ENCODE peak calls at places on chromosomes 11 and 22, in eight cellular contexts. One of them, this sample, is unnamed.

GRCh38 chr22:22506736-22507135 is 1.8 kb downstream of the ZNF280B start:
- DNase-seq in uterus: no peak
- DNase-seq in GM04504: no peak
- DNase-seq in effector memory CD8-positive, alpha-beta T cell: no peak
- DNase-seq in hippocampal formation: no peak
- DNase-seq in body of pancreas: no peak
- DNase-seq in activated CD8-positive, alpha-beta memory T cell treated with anti-CD3 and anti-CD28 coated beads for 24 hours: no peak
- DNase-seq in stimulated activated CD4-positive, alpha-beta T cell treated with anti-CD3 and anti-CD28 coated beads, Interleukin-1b, Interleukin-23, amount 100 ng/mL, for 4 hours: no peak
- DNase-seq in this sample: no peak

GRCh38 chr22:50705219-50705691 is 32.6 kb downstream of the SHANK3 start:
- DNase-seq in GM04504: no peak
- DNase-seq in uterus: no peak
- DNase-seq in body of pancreas: peak
- DNase-seq in hippocampal formation: peak
- DNase-seq in stimulated activated CD4-positive, alpha-beta T cell treated with anti-CD3 and anti-CD28 coated beads, Interleukin-1b, Interleukin-23, amount 100 ng/mL, for 4 hours: no peak
- DNase-seq in activated CD8-positive, alpha-beta memory T cell treated with anti-CD3 and anti-CD28 coated beads for 24 hours: no peak
- DNase-seq in effector memory CD8-positive, alpha-beta T cell: no peak
- DNase-seq in this sample: no peak

GRCh38 chr11:116334596-116334995 is 438.2 kb downstream of the BUD13 start:
- DNase-seq in uterus: no peak
- DNase-seq in body of pancreas: no peak
- DNase-seq in hippocampal formation: no peak
- DNase-seq in effector memory CD8-positive, alpha-beta T cell: no peak
- DNase-seq in stimulated activated CD4-positive, alpha-beta T cell treated with anti-CD3 and anti-CD28 coated beads, Interleukin-1b, Interleukin-23, amount 100 ng/mL, for 4 hours: no peak
- DNase-seq in GM04504: no peak
- DNase-seq in activated CD8-positive, alpha-beta memory T cell treated with anti-CD3 and anti-CD28 coated beads for 24 hours: no peak
- DNase-seq in this sample: no peak

GRCh38 chr11:1041936-1042608 is 5.6 kb upstream of the MUC6 start:
- DNase-seq in stimulated activated CD4-positive, alpha-beta T cell treated with anti-CD3 and anti-CD28 coated beads, Interleukin-1b, Interleukin-23, amount 100 ng/mL, for 4 hours: no peak
- DNase-seq in hippocampal formation: no peak
- DNase-seq in effector memory CD8-positive, alpha-beta T cell: no peak
- DNase-seq in body of pancreas: peak
- DNase-seq in uterus: no peak
- DNase-seq in GM04504: no peak
- DNase-seq in activated CD8-positive, alpha-beta memory T cell treated with anti-CD3 and anti-CD28 coated beads for 24 hours: no peak
- DNase-seq in this sample: no peak

GRCh38 chr11:130522284-130522961 is 74.0 kb downstream of the ADAMTS15 start:
- DNase-seq in stimulated activated CD4-positive, alpha-beta T cell treated with anti-CD3 and anti-CD28 coated beads, Interleukin-1b, Interleukin-23, amount 100 ng/mL, for 4 hours: no peak
- DNase-seq in GM04504: peak
- DNase-seq in effector memory CD8-positive, alpha-beta T cell: no peak
- DNase-seq in activated CD8-positive, alpha-beta memory T cell treated with anti-CD3 and anti-CD28 coated beads for 24 hours: no peak
- DNase-seq in body of pancreas: peak
- DNase-seq in hippocampal formation: peak
- DNase-seq in uterus: peak
- DNase-seq in this sample: peak

GRCh38 chr11:2686360-2687222 is 13.2 kb downstream of the KCNQ1OT1 start:
- DNase-seq in body of pancreas: peak
- DNase-seq in hippocampal formation: no peak
- DNase-seq in GM04504: no peak
- DNase-seq in uterus: no peak
- DNase-seq in effector memory CD8-positive, alpha-beta T cell: no peak
- DNase-seq in activated CD8-positive, alpha-beta memory T cell treated with anti-CD3 and anti-CD28 coated beads for 24 hours: no peak
- DNase-seq in stimulated activated CD4-positive, alpha-beta T cell treated with anti-CD3 and anti-CD28 coated beads, Interleukin-1b, Interleukin-23, amount 100 ng/mL, for 4 hours: no peak
- DNase-seq in this sample: no peak

GRCh38 chr11:76030973-76031590 is 175.2 kb downstream of the WNT11 start:
- DNase-seq in activated CD8-positive, alpha-beta memory T cell treated with anti-CD3 and anti-CD28 coated beads for 24 hours: no peak
- DNase-seq in stimulated activated CD4-positive, alpha-beta T cell treated with anti-CD3 and anti-CD28 coated beads, Interleukin-1b, Interleukin-23, amount 100 ng/mL, for 4 hours: no peak
- DNase-seq in hippocampal formation: no peak
- DNase-seq in body of pancreas: no peak
- DNase-seq in effector memory CD8-positive, alpha-beta T cell: no peak
- DNase-seq in GM04504: peak
- DNase-seq in uterus: no peak
- DNase-seq in this sample: peak

GRCh38 chr11:126079640-126080205 is 17.1 kb upstream of the CDON start:
- DNase-seq in stimulated activated CD4-positive, alpha-beta T cell treated with anti-CD3 and anti-CD28 coated beads, Interleukin-1b, Interleukin-23, amount 100 ng/mL, for 4 hours: no peak
- DNase-seq in effector memory CD8-positive, alpha-beta T cell: no peak
- DNase-seq in body of pancreas: peak
- DNase-seq in activated CD8-positive, alpha-beta memory T cell treated with anti-CD3 and anti-CD28 coated beads for 24 hours: no peak
- DNase-seq in uterus: no peak
- DNase-seq in GM04504: no peak
- DNase-seq in hippocampal formation: no peak
- DNase-seq in this sample: no peak

GRCh38 chr22:20083891-20084546 is 4.0 kb downstream of the DGCR8 start:
- DNase-seq in activated CD8-positive, alpha-beta memory T cell treated with anti-CD3 and anti-CD28 coated beads for 24 hours: no peak
- DNase-seq in stimulated activated CD4-positive, alpha-beta T cell treated with anti-CD3 and anti-CD28 coated beads, Interleukin-1b, Interleukin-23, amount 100 ng/mL, for 4 hours: no peak
- DNase-seq in uterus: no peak
- DNase-seq in body of pancreas: no peak
- DNase-seq in effector memory CD8-positive, alpha-beta T cell: no peak
- DNase-seq in hippocampal formation: no peak
- DNase-seq in GM04504: no peak
- DNase-seq in this sample: no peak

GRCh38 chr11:12361650-12362049 is 15.7 kb upstream of the PARVA start:
- DNase-seq in stimulated activated CD4-positive, alpha-beta T cell treated with anti-CD3 and anti-CD28 coated beads, Interleukin-1b, Interleukin-23, amount 100 ng/mL, for 4 hours: no peak
- DNase-seq in activated CD8-positive, alpha-beta memory T cell treated with anti-CD3 and anti-CD28 coated beads for 24 hours: no peak
- DNase-seq in uterus: no peak
- DNase-seq in effector memory CD8-positive, alpha-beta T cell: no peak
- DNase-seq in body of pancreas: no peak
- DNase-seq in GM04504: no peak
- DNase-seq in hippocampal formation: no peak
- DNase-seq in this sample: no peak

GRCh38 chr22:44918166-44918924 is 91.5 kb downstream of the PHF21B start:
- DNase-seq in activated CD8-positive, alpha-beta memory T cell treated with anti-CD3 and anti-CD28 coated beads for 24 hours: no peak
- DNase-seq in uterus: no peak
- DNase-seq in effector memory CD8-positive, alpha-beta T cell: no peak
- DNase-seq in body of pancreas: no peak
- DNase-seq in stimulated activated CD4-positive, alpha-beta T cell treated with anti-CD3 and anti-CD28 coated beads, Interleukin-1b, Interleukin-23, amount 100 ng/mL, for 4 hours: no peak
- DNase-seq in hippocampal formation: no peak
- DNase-seq in GM04504: no peak
- DNase-seq in this sample: no peak

GRCh38 chr11:127274328-127274676 is 273.7 kb upstream of the KIRREL3 start:
- DNase-seq in activated CD8-positive, alpha-beta memory T cell treated with anti-CD3 and anti-CD28 coated beads for 24 hours: no peak
- DNase-seq in body of pancreas: no peak
- DNase-seq in uterus: no peak
- DNase-seq in stimulated activated CD4-positive, alpha-beta T cell treated with anti-CD3 and anti-CD28 coated beads, Interleukin-1b, Interleukin-23, amount 100 ng/mL, for 4 hours: no peak
- DNase-seq in GM04504: no peak
- DNase-seq in effector memory CD8-positive, alpha-beta T cell: no peak
- DNase-seq in hippocampal formation: no peak
- DNase-seq in this sample: no peak

GRCh38 chr22:24325105-24325757 is 54.6 kb downstream of the SPECC1L start:
- DNase-seq in GM04504: peak
- DNase-seq in activated CD8-positive, alpha-beta memory T cell treated with anti-CD3 and anti-CD28 coated beads for 24 hours: no peak
- DNase-seq in stimulated activated CD4-positive, alpha-beta T cell treated with anti-CD3 and anti-CD28 coated beads, Interleukin-1b, Interleukin-23, amount 100 ng/mL, for 4 hours: no peak
- DNase-seq in hippocampal formation: peak
- DNase-seq in body of pancreas: no peak
- DNase-seq in uterus: no peak
- DNase-seq in effector memory CD8-positive, alpha-beta T cell: peak
- DNase-seq in this sample: peak

GRCh38 chr22:25388866-25389540 is 169.6 kb downstream of the CRYBB2 start:
- DNase-seq in stimulated activated CD4-positive, alpha-beta T cell treated with anti-CD3 and anti-CD28 coated beads, Interleukin-1b, Interleukin-23, amount 100 ng/mL, for 4 hours: no peak
- DNase-seq in uterus: no peak
- DNase-seq in effector memory CD8-positive, alpha-beta T cell: no peak
- DNase-seq in activated CD8-positive, alpha-beta memory T cell treated with anti-CD3 and anti-CD28 coated beads for 24 hours: no peak
- DNase-seq in hippocampal formation: no peak
- DNase-seq in body of pancreas: no peak
- DNase-seq in GM04504: no peak
- DNase-seq in this sample: no peak

GRCh38 chr11:87926250-87926970 is 248.8 kb downstream of the RAB38 start:
- DNase-seq in stimulated activated CD4-positive, alpha-beta T cell treated with anti-CD3 and anti-CD28 coated beads, Interleukin-1b, Interleukin-23, amount 100 ng/mL, for 4 hours: no peak
- DNase-seq in uterus: no peak
- DNase-seq in body of pancreas: no peak
- DNase-seq in effector memory CD8-positive, alpha-beta T cell: no peak
- DNase-seq in activated CD8-positive, alpha-beta memory T cell treated with anti-CD3 and anti-CD28 coated beads for 24 hours: no peak
- DNase-seq in GM04504: peak
- DNase-seq in hippocampal formation: no peak
- DNase-seq in this sample: peak

GRCh38 chr11:71420455-71421241 is 27.5 kb downstream of the DHCR7 start:
- DNase-seq in activated CD8-positive, alpha-beta memory T cell treated with anti-CD3 and anti-CD28 coated beads for 24 hours: no peak
- DNase-seq in uterus: no peak
- DNase-seq in body of pancreas: peak
- DNase-seq in GM04504: peak
- DNase-seq in hippocampal formation: no peak
- DNase-seq in effector memory CD8-positive, alpha-beta T cell: no peak
- DNase-seq in stimulated activated CD4-positive, alpha-beta T cell treated with anti-CD3 and anti-CD28 coated beads, Interleukin-1b, Interleukin-23, amount 100 ng/mL, for 4 hours: no peak
- DNase-seq in this sample: peak

GRCh38 chr22:19942886-19943664 is 1.5 kb upstream of the TXNRD2 start:
- DNase-seq in GM04504: peak
- DNase-seq in hippocampal formation: no peak
- DNase-seq in body of pancreas: peak
- DNase-seq in effector memory CD8-positive, alpha-beta T cell: no peak
- DNase-seq in stimulated activated CD4-positive, alpha-beta T cell treated with anti-CD3 and anti-CD28 coated beads, Interleukin-1b, Interleukin-23, amount 100 ng/mL, for 4 hours: no peak
- DNase-seq in uterus: peak
- DNase-seq in activated CD8-positive, alpha-beta memory T cell treated with anti-CD3 and anti-CD28 coated beads for 24 hours: no peak
- DNase-seq in this sample: peak

GRCh38 chr22:32904044-32904443 is 102.5 kb downstream of the TIMP3 start:
- DNase-seq in stimulated activated CD4-positive, alpha-beta T cell treated with anti-CD3 and anti-CD28 coated beads, Interleukin-1b, Interleukin-23, amount 100 ng/mL, for 4 hours: no peak
- DNase-seq in GM04504: no peak
- DNase-seq in activated CD8-positive, alpha-beta memory T cell treated with anti-CD3 and anti-CD28 coated beads for 24 hours: no peak
- DNase-seq in hippocampal formation: no peak
- DNase-seq in effector memory CD8-positive, alpha-beta T cell: no peak
- DNase-seq in uterus: peak
- DNase-seq in body of pancreas: peak
- DNase-seq in this sample: no peak

GRCh38 chr11:82829101-82829500 is 71.1 kb downstream of the PRCP start:
- DNase-seq in hippocampal formation: no peak
- DNase-seq in uterus: no peak
- DNase-seq in GM04504: no peak
- DNase-seq in activated CD8-positive, alpha-beta memory T cell treated with anti-CD3 and anti-CD28 coated beads for 24 hours: no peak
- DNase-seq in body of pancreas: no peak
- DNase-seq in stimulated activated CD4-positive, alpha-beta T cell treated with anti-CD3 and anti-CD28 coated beads, Interleukin-1b, Interleukin-23, amount 100 ng/mL, for 4 hours: no peak
- DNase-seq in effector memory CD8-positive, alpha-beta T cell: no peak
- DNase-seq in this sample: no peak

GRCh38 chr11:62770778-62771143 is 435 bp upstream of the TAF6L start:
- DNase-seq in GM04504: no peak
- DNase-seq in hippocampal formation: no peak
- DNase-seq in activated CD8-positive, alpha-beta memory T cell treated with anti-CD3 and anti-CD28 coated beads for 24 hours: peak
- DNase-seq in body of pancreas: peak
- DNase-seq in effector memory CD8-positive, alpha-beta T cell: no peak
- DNase-seq in stimulated activated CD4-positive, alpha-beta T cell treated with anti-CD3 and anti-CD28 coated beads, Interleukin-1b, Interleukin-23, amount 100 ng/mL, for 4 hours: no peak
- DNase-seq in uterus: peak
- DNase-seq in this sample: no peak

GRCh38 chr11:34028407-34028804 is 23.1 kb upstream of the CAPRIN1 start:
- DNase-seq in activated CD8-positive, alpha-beta memory T cell treated with anti-CD3 and anti-CD28 coated beads for 24 hours: no peak
- DNase-seq in GM04504: no peak
- DNase-seq in body of pancreas: peak
- DNase-seq in stimulated activated CD4-positive, alpha-beta T cell treated with anti-CD3 and anti-CD28 coated beads, Interleukin-1b, Interleukin-23, amount 100 ng/mL, for 4 hours: no peak
- DNase-seq in uterus: no peak
- DNase-seq in effector memory CD8-positive, alpha-beta T cell: no peak
- DNase-seq in hippocampal formation: peak
- DNase-seq in this sample: peak

GRCh38 chr11:22169833-22170232 is 23.1 kb upstream of the ANO5 start:
- DNase-seq in GM04504: no peak
- DNase-seq in stimulated activated CD4-positive, alpha-beta T cell treated with anti-CD3 and anti-CD28 coated beads, Interleukin-1b, Interleukin-23, amount 100 ng/mL, for 4 hours: no peak
- DNase-seq in activated CD8-positive, alpha-beta memory T cell treated with anti-CD3 and anti-CD28 coated beads for 24 hours: no peak
- DNase-seq in hippocampal formation: peak
- DNase-seq in body of pancreas: no peak
- DNase-seq in effector memory CD8-positive, alpha-beta T cell: no peak
- DNase-seq in uterus: no peak
- DNase-seq in this sample: no peak

GRCh38 chr22:22682807-22683667 is 38.6 kb downstream of the GGTLC2 start:
- DNase-seq in stimulated activated CD4-positive, alpha-beta T cell treated with anti-CD3 and anti-CD28 coated beads, Interleukin-1b, Interleukin-23, amount 100 ng/mL, for 4 hours: no peak
- DNase-seq in effector memory CD8-positive, alpha-beta T cell: no peak
- DNase-seq in body of pancreas: no peak
- DNase-seq in hippocampal formation: no peak
- DNase-seq in GM04504: no peak
- DNase-seq in uterus: no peak
- DNase-seq in activated CD8-positive, alpha-beta memory T cell treated with anti-CD3 and anti-CD28 coated beads for 24 hours: no peak
- DNase-seq in this sample: no peak

GRCh38 chr11:17810041-17810440 is 75.5 kb downstream of the KCNC1 start:
- DNase-seq in hippocampal formation: no peak
- DNase-seq in uterus: no peak
- DNase-seq in GM04504: no peak
- DNase-seq in stimulated activated CD4-positive, alpha-beta T cell treated with anti-CD3 and anti-CD28 coated beads, Interleukin-1b, Interleukin-23, amount 100 ng/mL, for 4 hours: no peak
- DNase-seq in body of pancreas: no peak
- DNase-seq in activated CD8-positive, alpha-beta memory T cell treated with anti-CD3 and anti-CD28 coated beads for 24 hours: no peak
- DNase-seq in effector memory CD8-positive, alpha-beta T cell: no peak
- DNase-seq in this sample: no peak

GRCh38 chr11:121555172-121555571 is 102.4 kb upstream of the SORL1-AS1 start:
- DNase-seq in GM04504: no peak
- DNase-seq in uterus: no peak
- DNase-seq in hippocampal formation: no peak
- DNase-seq in body of pancreas: no peak
- DNase-seq in activated CD8-positive, alpha-beta memory T cell treated with anti-CD3 and anti-CD28 coated beads for 24 hours: no peak
- DNase-seq in stimulated activated CD4-positive, alpha-beta T cell treated with anti-CD3 and anti-CD28 coated beads, Interleukin-1b, Interleukin-23, amount 100 ng/mL, for 4 hours: no peak
- DNase-seq in effector memory CD8-positive, alpha-beta T cell: no peak
- DNase-seq in this sample: no peak

GRCh38 chr11:46380340-46381045 is 976 bp upstream of the MDK start:
- DNase-seq in activated CD8-positive, alpha-beta memory T cell treated with anti-CD3 and anti-CD28 coated beads for 24 hours: peak
- DNase-seq in GM04504: no peak
- DNase-seq in uterus: peak
- DNase-seq in stimulated activated CD4-positive, alpha-beta T cell treated with anti-CD3 and anti-CD28 coated beads, Interleukin-1b, Interleukin-23, amount 100 ng/mL, for 4 hours: peak
- DNase-seq in effector memory CD8-positive, alpha-beta T cell: no peak
- DNase-seq in hippocampal formation: no peak
- DNase-seq in body of pancreas: peak
- DNase-seq in this sample: no peak

GRCh38 chr11:109027851-109028250 is 363.0 kb downstream of the DDX10 start:
- DNase-seq in effector memory CD8-positive, alpha-beta T cell: no peak
- DNase-seq in GM04504: no peak
- DNase-seq in body of pancreas: no peak
- DNase-seq in uterus: no peak
- DNase-seq in activated CD8-positive, alpha-beta memory T cell treated with anti-CD3 and anti-CD28 coated beads for 24 hours: no peak
- DNase-seq in stimulated activated CD4-positive, alpha-beta T cell treated with anti-CD3 and anti-CD28 coated beads, Interleukin-1b, Interleukin-23, amount 100 ng/mL, for 4 hours: no peak
- DNase-seq in hippocampal formation: no peak
- DNase-seq in this sample: no peak